ENCODE peak calls at places on chromosomes 7 and 10, in ten cellular contexts. Y, B, D, K, T, A, L, U, Z and P are unnamed samples. For H3K36me3, the result is how much of the 10 kb centered on the place peaks cover.

GRCh38 chr7:17915796-17916195 is 24.5 kb downstream of the SNX13 start:
- DNase-seq in Y (no peak), B (no peak), D (no peak), A (no peak), L (no peak), K (no peak), T (peak), U (no peak), Z (no peak), P (no peak)

GRCh38 chr7:33892945-33893344 is 12.4 kb upstream of the BMPER start:
- DNase-seq in L (no peak), A (no peak), T (no peak), Z (no peak), K (no peak), B (no peak), U (no peak), Y (no peak), D (no peak), P (no peak)

GRCh38 chr7:20218261-20218660 is 1.1 kb upstream of the MACC1 start:
- DNase-seq in Z (no peak), A (peak), L (no peak), K (no peak), Y (no peak), T (peak), D (no peak), U (no peak), B (no peak), P (no peak)

GRCh38 chr10:36280886-36281499 is 638.9 kb upstream of the FZD8 start:
- DNase-seq in B (no peak), L (peak), D (no peak), Y (no peak), U (no peak), A (no peak), T (no peak), K (no peak), Z (no peak), P (no peak)

GRCh38 chr7:38703093-38703492 is 71.9 kb upstream of the AMPH start:
- DNase-seq in D (no peak), K (no peak), U (no peak), B (no peak), L (no peak), Y (no peak), T (peak), Z (no peak), A (no peak), P (no peak)

GRCh38 chr10:117631276-117632151 is 89.0 kb downstream of the EMX2 start:
- DNase-seq in D (no peak), U (no peak), L (no peak), Z (no peak), K (no peak), B (no peak), Y (no peak), T (no peak), A (no peak), P (no peak)

GRCh38 chr7:127347567-127348246 is 44.8 kb downstream of the ZNF800 start:
- DNase-seq in A (peak), Z (peak), K (peak), D (peak), U (peak), Y (peak), L (peak), B (peak), T (peak), P (peak)

GRCh38 chr10:113524120-113524519 is 28.7 kb upstream of the HABP2 start:
- DNase-seq in Z (no peak), L (no peak), K (peak), D (no peak), U (no peak), A (no peak), T (no peak), Y (no peak), B (no peak), P (no peak)

GRCh38 chr7:130930260-130930659 is 196.3 kb upstream of the KLF14 start:
- DNase-seq in L (no peak), Z (no peak), T (peak), K (no peak), B (no peak), D (no peak), A (no peak), U (no peak), Y (no peak), P (no peak)

GRCh38 chr7:151755131-151755787 is 121.7 kb downstream of the PRKAG2 start:
- DNase-seq in T (no peak), Y (peak), L (no peak), U (no peak), A (no peak), B (no peak), K (no peak), D (no peak), Z (no peak), P (no peak)

DNA sequence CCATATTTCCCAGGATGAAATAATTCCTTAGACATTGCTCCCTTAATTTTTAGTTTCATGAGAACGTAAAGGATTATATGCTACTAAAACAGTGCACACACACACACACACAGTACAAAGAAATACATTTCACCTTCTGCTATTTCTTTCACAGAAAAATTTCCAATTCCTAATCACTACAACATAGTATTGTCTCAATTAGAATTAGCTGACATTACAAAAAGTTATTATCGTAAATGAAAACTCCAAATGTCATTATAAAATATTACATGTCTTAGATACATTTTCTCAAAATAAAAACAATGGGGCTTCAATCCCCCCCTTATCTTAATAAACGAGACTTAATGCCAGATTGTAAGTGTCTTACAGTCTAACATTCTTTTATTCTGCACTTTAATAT is 12.3 kb upstream of the RUFY2 start:
- DNase-seq in D (no peak), L (no peak), U (no peak), K (no peak), T (no peak), Z (no peak), B (no peak), A (no peak), Y (no peak), P (no peak)
- H3K36me3 ChIP-seq in D (under half), L (under half), U (under half), K (under half), T (under half), Z (under half), B (under half), A (under half), Y (under half), P (under half)

DNA sequence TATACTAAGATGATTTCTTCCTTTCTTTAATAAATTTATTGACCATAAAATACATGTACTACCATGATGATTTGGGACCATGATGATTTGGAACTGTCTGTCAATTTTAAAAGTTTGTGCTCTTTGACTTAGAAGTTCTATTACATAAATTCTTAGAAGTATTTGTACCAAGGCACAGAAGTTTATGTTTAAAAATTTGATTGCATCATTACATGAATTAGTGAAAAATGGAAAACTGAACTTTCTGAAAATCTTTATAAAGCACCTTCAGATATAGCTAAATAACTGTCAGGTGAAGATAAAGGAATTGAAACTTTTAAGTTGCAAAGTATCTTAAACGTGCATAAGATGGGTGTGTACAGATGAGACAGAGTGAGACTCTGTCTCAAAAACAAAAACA is 32.0 kb downstream of the MALSU1 start:
- DNase-seq in K (no peak), Y (no peak), D (no peak), L (no peak), A (no peak), B (no peak), U (no peak), Z (no peak), T (no peak), P (no peak)
- H3K36me3 ChIP-seq in K (under half), Y (under half), D (under half), L (under half), A (under half), B (under half), U (half or more), Z (under half), T (under half), P (under half)

DNA sequence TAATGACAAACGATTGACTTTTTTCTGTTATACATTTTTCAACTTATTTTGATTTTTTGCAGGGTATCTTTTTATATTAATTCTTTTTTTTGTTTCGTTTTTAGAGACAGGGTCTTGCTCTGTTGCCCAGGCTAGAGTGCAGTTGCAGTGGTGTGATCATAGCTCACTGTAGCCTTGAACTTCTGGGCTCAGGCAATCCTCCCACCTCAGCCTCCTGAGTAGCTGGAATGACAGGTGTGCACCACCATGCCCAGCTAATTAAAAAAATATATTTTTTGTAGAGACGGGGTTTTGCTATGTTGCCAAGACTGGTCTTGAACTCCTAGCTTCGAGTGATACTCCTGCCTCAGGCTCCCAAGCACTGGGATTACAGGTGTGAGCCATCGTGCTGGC is 601.3 kb downstream of the PARD3 start:
- DNase-seq in Z (no peak), D (no peak), K (no peak), L (no peak), U (no peak), A (no peak), B (no peak), Y (no peak), T (no peak), P (no peak)
- H3K36me3 ChIP-seq in Z (under half), D (under half), K (under half), L (under half), U (under half), A (under half), B (under half), Y (under half), T (under half), P (under half)

GRCh38 chr10:93475227-93475626 is 6.9 kb downstream of the MYOF start:
- DNase-seq in K (no peak), Z (no peak), Y (no peak), L (no peak), U (no peak), D (no peak), T (peak), A (peak), B (no peak), P (no peak)
- H3K36me3 ChIP-seq in K (under half), Z (under half), Y (under half), L (under half), U (under half), D (under half), T (under half), A (under half), B (under half), P (under half)

DNA sequence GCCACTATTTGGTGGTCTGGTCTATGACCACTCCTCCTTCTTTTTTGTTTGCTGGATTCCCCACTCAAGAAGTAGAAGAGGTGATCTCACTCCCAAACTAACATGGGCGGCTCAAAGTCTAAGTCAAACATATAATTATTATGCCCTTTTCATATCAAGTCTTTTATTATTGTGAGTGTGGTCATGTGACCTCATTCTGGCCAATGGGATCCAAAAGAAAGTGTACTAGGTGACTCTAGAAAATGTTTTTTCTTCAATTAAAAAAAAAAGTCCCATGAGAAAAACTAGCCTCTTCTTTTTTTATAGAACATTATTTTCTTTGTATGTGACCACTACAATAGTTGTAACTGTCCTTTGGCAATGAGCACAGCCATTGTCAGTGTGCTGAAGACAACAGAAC is 772.7 kb downstream of the KCNMA1 start:
- DNase-seq in D (no peak), B (no peak), Y (no peak), A (no peak), Z (no peak), T (no peak), L (no peak), K (no peak), U (no peak), P (no peak)
- H3K36me3 ChIP-seq in D (under half), B (under half), Y (under half), A (under half), Z (under half), T (under half), L (under half), K (under half), U (under half), P (under half)

GRCh38 chr7:92042056-92042737 is 92.1 kb downstream of the CYP51A1 start:
- DNase-seq in Y (no peak), K (no peak), D (no peak), L (no peak), B (no peak), U (no peak), A (no peak), T (no peak), Z (no peak), P (no peak)
- H3K36me3 ChIP-seq in Y (under half), K (half or more), D (under half), L (under half), B (under half), U (under half), A (under half), T (under half), Z (under half), P (under half)

DNA sequence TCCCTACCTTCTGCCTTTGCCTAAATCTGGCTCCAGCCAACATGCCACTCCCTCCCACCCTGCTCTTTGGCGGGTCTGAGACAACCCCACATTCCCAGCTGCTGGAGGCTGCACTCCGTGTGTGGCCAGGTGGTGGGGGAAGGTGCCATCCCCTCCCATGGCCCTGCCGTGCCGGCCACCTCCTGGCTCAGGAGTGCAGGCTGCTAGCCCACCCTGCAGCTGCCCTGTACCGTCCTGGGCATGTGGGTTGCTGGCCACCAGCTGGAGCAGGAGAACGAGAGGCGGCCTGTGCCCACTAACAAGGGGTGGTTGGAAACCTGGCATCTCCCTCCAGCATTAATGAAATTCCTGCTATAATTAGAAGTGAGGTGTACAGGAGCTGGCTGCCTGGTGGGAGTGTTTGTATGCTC is 97.6 kb downstream of the ZMIZ1 start:
- DNase-seq in L (peak), U (no peak), D (no peak), A (no peak), B (no peak), Z (no peak), K (no peak), T (no peak), Y (no peak), P (no peak)
- H3K36me3 ChIP-seq in L (under half), U (under half), D (under half), A (under half), B (under half), Z (under half), K (half or more), T (under half), Y (under half), P (under half)